ENCODE peak calls at places on chromosomes 3 and 15, in eight cellular contexts. Y is naive thymus-derived CD8-positive, alpha-beta T cell; N is transverse colon; Z is neural progenitor cell; M is RPMI7951; L is AG09319; I is memory B cell; E is AG04449. Q is an unnamed sample.

GRCh38 chr15:70505971-70506887 is 257.1 kb downstream of the UACA start:
- DNase-seq in I (no peak), N (no peak), M (peak), Z (no peak), L (no peak), E (no peak), Y (no peak), Q (no peak)

GRCh38 chr15:29275855-29276254 is 6.2 kb upstream of the NSMCE3 start:
- DNase-seq in Z (no peak), N (no peak), I (no peak), Y (no peak), E (no peak), L (no peak), M (no peak), Q (no peak)

GRCh38 chr3:42871592-42872196 is 4.0 kb downstream of the CYP8B1 start:
- DNase-seq in N (no peak), Z (no peak), E (no peak), L (no peak), M (no peak), I (no peak), Y (no peak), Q (peak)

GRCh38 chr15:88803241-88803919 is at the start of gene ACAN:
- DNase-seq in M (no peak), I (no peak), L (no peak), Y (no peak), E (no peak), N (no peak), Z (peak), Q (no peak)

GRCh38 chr3:125414671-125415070 is 39.5 kb upstream of the ZNF148 start:
- DNase-seq in E (no peak), Y (no peak), I (no peak), Z (no peak), N (no peak), M (no peak), L (no peak), Q (no peak)

GRCh38 chr15:100889359-100890058 is 9.9 kb downstream of the ALDH1A3 start:
- DNase-seq in I (no peak), E (peak), M (peak), Y (no peak), L (peak), Z (no peak), N (peak), Q (peak)

GRCh38 chr3:30644615-30645014 is 38.2 kb downstream of the TGFBR2 start:
- DNase-seq in M (peak), E (no peak), N (peak), Y (peak), I (no peak), Z (no peak), L (peak), Q (peak)

GRCh38 chr15:44468713-44469385 is 41.4 kb downstream of the CTDSPL2 start:
- DNase-seq in Z (no peak), L (peak), E (peak), I (no peak), M (peak), Y (no peak), N (no peak), Q (peak)

GRCh38 chr15:66765478-66766281 is 63.6 kb downstream of the SMAD6 start:
- DNase-seq in Y (no peak), L (no peak), Z (no peak), E (no peak), I (no peak), M (peak), N (peak), Q (no peak)

GRCh38 chr15:27449041-27449440 is 478.1 kb downstream of the GABRG3 start:
- DNase-seq in Y (no peak), I (no peak), L (no peak), E (no peak), N (no peak), Z (peak), M (no peak), Q (peak)

GRCh38 chr15:90851114-90851513 is 17.3 kb upstream of the FURIN start:
- DNase-seq in N (no peak), L (no peak), E (no peak), I (no peak), Y (no peak), M (no peak), Z (no peak), Q (no peak)

GRCh38 chr15:91099616-91100560 is at the start of gene SV2B:
- DNase-seq in M (peak), E (no peak), I (no peak), Y (peak), N (no peak), L (no peak), Z (peak), Q (peak)

GRCh38 chr15:60733196-60733595 is 254.3 kb upstream of the ICE2 start:
- DNase-seq in L (no peak), N (no peak), Y (no peak), E (no peak), Z (no peak), I (no peak), M (no peak), Q (no peak)

GRCh38 chr3:159855599-159856495 is 132.8 kb upstream of the IL12A start:
- DNase-seq in L (no peak), M (peak), Z (peak), I (no peak), N (no peak), Y (no peak), E (no peak), Q (no peak)

GRCh38 chr15:93042211-93042610 is 46.8 kb downstream of the RGMA start:
- DNase-seq in Z (no peak), M (no peak), E (no peak), I (no peak), N (no peak), Y (no peak), L (no peak), Q (no peak)

GRCh38 chr3:65575376-65575840 is 463.3 kb downstream of the MAGI1 start:
- DNase-seq in I (no peak), Z (no peak), Y (no peak), M (peak), N (no peak), E (peak), L (peak), Q (peak)

GRCh38 chr3:139540686-139541085 is 1.1 kb upstream of the RBP1 start:
- DNase-seq in Z (no peak), E (no peak), M (no peak), I (no peak), N (no peak), Y (no peak), L (no peak), Q (no peak)

GRCh38 chr15:51076898-51077564 is 17.7 kb downstream of the TNFAIP8L3 start:
- DNase-seq in Z (no peak), M (peak), E (no peak), Y (no peak), N (peak), I (no peak), L (no peak), Q (peak)

GRCh38 chr3:189985938-189986337 is 134.8 kb downstream of the P3H2 start:
- DNase-seq in M (peak), Z (no peak), I (no peak), L (no peak), E (no peak), Y (no peak), N (no peak), Q (peak)

Q was measured in cardiac fibroblast.